ENCODE peak calls at places on chromosomes 7 and 10, in four cellular contexts. E, Y, K and H are unnamed samples.

GRCh38 chr7:99372275-99373085 is 2.0 kb upstream of the ARPC1B start:
- DNase-seq in Y (no peak), E (peak; percentile 63), K (no peak), H (no peak)

GRCh38 chr10:49426490-49427360 is 30.8 kb upstream of the DRGX start:
- DNase-seq in Y (no peak), E (no peak), K (no peak), H (no peak)

GRCh38 chr7:44278451-44279161 is 46.8 kb downstream of the CAMK2B start:
- DNase-seq in Y (no peak), E (no peak), K (peak; percentile 72), H (no peak)

GRCh38 chr7:135859548-135859947 is 110.9 kb upstream of the FAM180A start:
- DNase-seq in E (no peak), K (no peak), Y (no peak), H (no peak)

GRCh38 chr10:96287392-96288105 is 16.2 kb upstream of the BLNK start:
- DNase-seq in Y (no peak), E (no peak), K (no peak), H (no peak)

GRCh38 chr7:130960208-130960988 is 226.4 kb upstream of the KLF14 start:
- DNase-seq in Y (peak; percentile 61), K (no peak), E (peak; percentile 61), H (no peak)

GRCh38 chr10:69417542-69417941 is 824 bp upstream of the TACR2 start:
- DNase-seq in K (no peak), Y (no peak), E (no peak), H (no peak)

GRCh38 chr7:104946338-104946737 is 67.7 kb upstream of the KMT2E start:
- DNase-seq in K (no peak), Y (no peak), E (no peak), H (no peak)

GRCh38 chr10:72756674-72757385 is 64.9 kb downstream of the MCU start:
- DNase-seq in Y (no peak), E (no peak), K (no peak), H (no peak)

GRCh38 chr7:37395618-37396259 is 52.9 kb downstream of the ELMO1 start:
- DNase-seq in E (no peak), Y (no peak), K (no peak), H (no peak)

GRCh38 chr7:157466473-157467261 is 129.9 kb downstream of the DNAJB6 start:
- DNase-seq in E (no peak), Y (no peak), K (no peak), H (no peak)

GRCh38 chr7:1679326-1679965 is 9.4 kb downstream of the ELFN1 start:
- DNase-seq in K (peak; percentile 74), E (no peak), Y (no peak), H (no peak)